ENCODE peak calls at places on chromosomes 3 and 15, in four cellular contexts. One of them, this sample, is unnamed.
A peak's percentile ranks its signal among the peaks of the same experiment; 100 is the strongest.

GRCh38 chr3:69145688-69146087 is 23.3 kb upstream of the LMOD3 start:
- DNase-seq in adipocyte: no peak
- DNase-seq in effector memory CD8-positive, alpha-beta T cell: no peak
- DNase-seq in activated naive CD8-positive, alpha-beta T cell treated with anti-CD3 and anti-CD28 coated beads, Interleukin-2, amount 10 ng/mL, durations not matched to agents 7 days and 5 days: no peak
- DNase-seq in this sample: no peak

GRCh38 chr3:40211579-40211978 is 97.9 kb upstream of the EIF1B start:
- DNase-seq in activated naive CD8-positive, alpha-beta T cell treated with anti-CD3 and anti-CD28 coated beads, Interleukin-2, amount 10 ng/mL, durations not matched to agents 7 days and 5 days: no peak
- DNase-seq in adipocyte: peak; percentile 46
- DNase-seq in effector memory CD8-positive, alpha-beta T cell: no peak
- DNase-seq in this sample: peak; percentile 74

GRCh38 chr15:64855206-64856000 is 13.7 kb downstream of the PLEKHO2 start:
- DNase-seq in effector memory CD8-positive, alpha-beta T cell: no peak
- DNase-seq in activated naive CD8-positive, alpha-beta T cell treated with anti-CD3 and anti-CD28 coated beads, Interleukin-2, amount 10 ng/mL, durations not matched to agents 7 days and 5 days: no peak
- DNase-seq in adipocyte: no peak
- DNase-seq in this sample: no peak

GRCh38 chr3:63279000-63279366 is 875 bp downstream of the SYNPR start:
- DNase-seq in effector memory CD8-positive, alpha-beta T cell: no peak
- DNase-seq in activated naive CD8-positive, alpha-beta T cell treated with anti-CD3 and anti-CD28 coated beads, Interleukin-2, amount 10 ng/mL, durations not matched to agents 7 days and 5 days: no peak
- DNase-seq in adipocyte: peak; percentile 25
- DNase-seq in this sample: no peak

GRCh38 chr3:15243822-15244482 is 37.9 kb downstream of the CAPN7 start:
- DNase-seq in adipocyte: no peak
- DNase-seq in activated naive CD8-positive, alpha-beta T cell treated with anti-CD3 and anti-CD28 coated beads, Interleukin-2, amount 10 ng/mL, durations not matched to agents 7 days and 5 days: no peak
- DNase-seq in effector memory CD8-positive, alpha-beta T cell: no peak
- DNase-seq in this sample: no peak

GRCh38 chr15:26869628-26870027 is 2.8 kb downstream of the GABRA5 start:
- DNase-seq in adipocyte: no peak
- DNase-seq in activated naive CD8-positive, alpha-beta T cell treated with anti-CD3 and anti-CD28 coated beads, Interleukin-2, amount 10 ng/mL, durations not matched to agents 7 days and 5 days: no peak
- DNase-seq in effector memory CD8-positive, alpha-beta T cell: no peak
- DNase-seq in this sample: no peak

GRCh38 chr15:43469867-43470266 is 23.1 kb downstream of the TP53BP1 start:
- DNase-seq in effector memory CD8-positive, alpha-beta T cell: no peak
- DNase-seq in adipocyte: no peak
- DNase-seq in activated naive CD8-positive, alpha-beta T cell treated with anti-CD3 and anti-CD28 coated beads, Interleukin-2, amount 10 ng/mL, durations not matched to agents 7 days and 5 days: no peak
- DNase-seq in this sample: no peak

GRCh38 chr15:98790270-98790669 is 141.9 kb downstream of the IGF1R start:
- DNase-seq in effector memory CD8-positive, alpha-beta T cell: no peak
- DNase-seq in activated naive CD8-positive, alpha-beta T cell treated with anti-CD3 and anti-CD28 coated beads, Interleukin-2, amount 10 ng/mL, durations not matched to agents 7 days and 5 days: no peak
- DNase-seq in adipocyte: no peak
- DNase-seq in this sample: no peak

GRCh38 chr15:78842519-78842918 is 30.2 kb upstream of the MORF4L1 start:
- DNase-seq in effector memory CD8-positive, alpha-beta T cell: no peak
- DNase-seq in activated naive CD8-positive, alpha-beta T cell treated with anti-CD3 and anti-CD28 coated beads, Interleukin-2, amount 10 ng/mL, durations not matched to agents 7 days and 5 days: no peak
- DNase-seq in adipocyte: no peak
- DNase-seq in this sample: no peak

GRCh38 chr3:64321747-64322146 is 96.5 kb upstream of the PRICKLE2 start:
- DNase-seq in adipocyte: peak; percentile 81
- DNase-seq in effector memory CD8-positive, alpha-beta T cell: no peak
- DNase-seq in activated naive CD8-positive, alpha-beta T cell treated with anti-CD3 and anti-CD28 coated beads, Interleukin-2, amount 10 ng/mL, durations not matched to agents 7 days and 5 days: no peak
- DNase-seq in this sample: peak; percentile 59

GRCh38 chr15:73295630-73296286 is 73.0 kb downstream of the HCN4 start:
- DNase-seq in effector memory CD8-positive, alpha-beta T cell: no peak
- DNase-seq in adipocyte: peak; percentile 58
- DNase-seq in activated naive CD8-positive, alpha-beta T cell treated with anti-CD3 and anti-CD28 coated beads, Interleukin-2, amount 10 ng/mL, durations not matched to agents 7 days and 5 days: no peak
- DNase-seq in this sample: peak; percentile 57

GRCh38 chr15:51203797-51204196 is 109.1 kb upstream of the TNFAIP8L3 start:
- DNase-seq in effector memory CD8-positive, alpha-beta T cell: no peak
- DNase-seq in adipocyte: peak; percentile 66
- DNase-seq in activated naive CD8-positive, alpha-beta T cell treated with anti-CD3 and anti-CD28 coated beads, Interleukin-2, amount 10 ng/mL, durations not matched to agents 7 days and 5 days: no peak
- DNase-seq in this sample: peak; percentile 78

GRCh38 chr3:56753206-56753605 is 48.5 kb downstream of the ARHGEF3 start:
- DNase-seq in activated naive CD8-positive, alpha-beta T cell treated with anti-CD3 and anti-CD28 coated beads, Interleukin-2, amount 10 ng/mL, durations not matched to agents 7 days and 5 days: no peak
- DNase-seq in effector memory CD8-positive, alpha-beta T cell: peak; percentile 28
- DNase-seq in adipocyte: peak; percentile 38
- DNase-seq in this sample: peak; percentile 63

GRCh38 chr15:42444415-42445063 is 46.4 kb downstream of the ZNF106 start:
- DNase-seq in adipocyte: no peak
- DNase-seq in effector memory CD8-positive, alpha-beta T cell: no peak
- DNase-seq in activated naive CD8-positive, alpha-beta T cell treated with anti-CD3 and anti-CD28 coated beads, Interleukin-2, amount 10 ng/mL, durations not matched to agents 7 days and 5 days: no peak
- DNase-seq in this sample: peak; percentile 8

GRCh38 chr3:197511130-197511529 is 44.6 kb downstream of the BDH1 start:
- DNase-seq in adipocyte: peak; percentile 30
- DNase-seq in activated naive CD8-positive, alpha-beta T cell treated with anti-CD3 and anti-CD28 coated beads, Interleukin-2, amount 10 ng/mL, durations not matched to agents 7 days and 5 days: no peak
- DNase-seq in effector memory CD8-positive, alpha-beta T cell: no peak
- DNase-seq in this sample: peak; percentile 52

GRCh38 chr3:18007980-18008379 is 265.5 kb upstream of the TBC1D5 start:
- DNase-seq in effector memory CD8-positive, alpha-beta T cell: no peak
- DNase-seq in adipocyte: no peak
- DNase-seq in activated naive CD8-positive, alpha-beta T cell treated with anti-CD3 and anti-CD28 coated beads, Interleukin-2, amount 10 ng/mL, durations not matched to agents 7 days and 5 days: no peak
- DNase-seq in this sample: no peak

GRCh38 chr3:51559266-51559907 is 20.9 kb downstream of the RAD54L2 start:
- DNase-seq in activated naive CD8-positive, alpha-beta T cell treated with anti-CD3 and anti-CD28 coated beads, Interleukin-2, amount 10 ng/mL, durations not matched to agents 7 days and 5 days: no peak
- DNase-seq in effector memory CD8-positive, alpha-beta T cell: no peak
- DNase-seq in adipocyte: peak; percentile 85
- DNase-seq in this sample: peak; percentile 24

GRCh38 chr3:138692152-138692551 is 83.6 kb downstream of the FAIM start:
- DNase-seq in effector memory CD8-positive, alpha-beta T cell: no peak
- DNase-seq in adipocyte: no peak
- DNase-seq in activated naive CD8-positive, alpha-beta T cell treated with anti-CD3 and anti-CD28 coated beads, Interleukin-2, amount 10 ng/mL, durations not matched to agents 7 days and 5 days: no peak
- DNase-seq in this sample: no peak

GRCh38 chr15:67187351-67187854 is 67.1 kb downstream of the AAGAB start:
- DNase-seq in effector memory CD8-positive, alpha-beta T cell: no peak
- DNase-seq in adipocyte: no peak
- DNase-seq in activated naive CD8-positive, alpha-beta T cell treated with anti-CD3 and anti-CD28 coated beads, Interleukin-2, amount 10 ng/mL, durations not matched to agents 7 days and 5 days: no peak
- DNase-seq in this sample: no peak

GRCh38 chr3:144770813-144771400 is 799.3 kb downstream of the DIPK2A start:
- DNase-seq in activated naive CD8-positive, alpha-beta T cell treated with anti-CD3 and anti-CD28 coated beads, Interleukin-2, amount 10 ng/mL, durations not matched to agents 7 days and 5 days: no peak
- DNase-seq in adipocyte: peak; percentile 70
- DNase-seq in effector memory CD8-positive, alpha-beta T cell: no peak
- DNase-seq in this sample: peak; percentile 38